ENCODE peak calls at places on chromosomes 7 and 10, in five cellular contexts. P is heart left ventricle, S is tibial nerve, D is A549, U is upper lobe of left lung. T is an unnamed sample.
A peak's percentile ranks its signal among the peaks of the same experiment; 100 is the strongest.

GRCh38 chr7:142323706-142324105 is 65.8 kb upstream of the PRSS58 start:
- DNase-seq in P (no peak), S (peak; percentile 18), D (peak; percentile 17), U (peak; percentile 25), T (no peak)

GRCh38 chr10:22623624-22624263 is 90.6 kb downstream of the PIP4K2A start:
- DNase-seq in P (no peak), S (no peak), D (no peak), U (no peak), T (no peak)

GRCh38 chr7:87934699-87935372 is 785 bp downstream of the ADAM22 start:
- DNase-seq in P (no peak), S (no peak), D (no peak), U (peak; percentile 77), T (no peak)

GRCh38 chr10:88783734-88784133 is 18.8 kb upstream of the LIPM start:
- DNase-seq in P (no peak), S (no peak), D (no peak), U (no peak), T (no peak)

GRCh38 chr10:76523215-76523614 is 1091.8 kb downstream of the LRMDA start:
- DNase-seq in P (no peak), S (no peak), D (no peak), U (no peak), T (no peak)

GRCh38 chr7:112550468-112551060 is 69.8 kb downstream of the LSMEM1 start:
- DNase-seq in P (no peak), S (peak; percentile 73), D (peak; percentile 34), U (no peak), T (no peak)

GRCh38 chr7:82029236-82029635 is 259.4 kb upstream of the HGF start:
- DNase-seq in P (no peak), S (no peak), D (no peak), U (no peak), T (no peak)

GRCh38 chr10:98033515-98033914 is 3.1 kb upstream of the CRTAC1 start:
- DNase-seq in P (no peak), S (no peak), D (no peak), U (no peak), T (no peak)

GRCh38 chr7:47345754-47346377 is 236.0 kb downstream of the TNS3 start:
- DNase-seq in P (no peak), S (no peak), D (no peak), U (no peak), T (no peak)

GRCh38 chr10:129769381-129770116 is 194.5 kb downstream of the EBF3 start:
- DNase-seq in P (no peak), S (no peak), D (no peak), U (no peak), T (no peak)

GRCh38 chr7:111732923-111733322 is 170.6 kb upstream of the IMMP2L start:
- DNase-seq in P (no peak), S (no peak), D (no peak), U (no peak), T (no peak)

GRCh38 chr7:152145853-152146466 is 120.5 kb downstream of the GALNT11 start:
- DNase-seq in P (no peak), S (peak; percentile 35), D (peak; percentile 32), U (no peak), T (no peak)

GRCh38 chr7:156012412-156012811 is 200.1 kb upstream of the SHH start:
- DNase-seq in P (no peak), S (no peak), D (no peak), U (no peak), T (no peak)

DNA sequence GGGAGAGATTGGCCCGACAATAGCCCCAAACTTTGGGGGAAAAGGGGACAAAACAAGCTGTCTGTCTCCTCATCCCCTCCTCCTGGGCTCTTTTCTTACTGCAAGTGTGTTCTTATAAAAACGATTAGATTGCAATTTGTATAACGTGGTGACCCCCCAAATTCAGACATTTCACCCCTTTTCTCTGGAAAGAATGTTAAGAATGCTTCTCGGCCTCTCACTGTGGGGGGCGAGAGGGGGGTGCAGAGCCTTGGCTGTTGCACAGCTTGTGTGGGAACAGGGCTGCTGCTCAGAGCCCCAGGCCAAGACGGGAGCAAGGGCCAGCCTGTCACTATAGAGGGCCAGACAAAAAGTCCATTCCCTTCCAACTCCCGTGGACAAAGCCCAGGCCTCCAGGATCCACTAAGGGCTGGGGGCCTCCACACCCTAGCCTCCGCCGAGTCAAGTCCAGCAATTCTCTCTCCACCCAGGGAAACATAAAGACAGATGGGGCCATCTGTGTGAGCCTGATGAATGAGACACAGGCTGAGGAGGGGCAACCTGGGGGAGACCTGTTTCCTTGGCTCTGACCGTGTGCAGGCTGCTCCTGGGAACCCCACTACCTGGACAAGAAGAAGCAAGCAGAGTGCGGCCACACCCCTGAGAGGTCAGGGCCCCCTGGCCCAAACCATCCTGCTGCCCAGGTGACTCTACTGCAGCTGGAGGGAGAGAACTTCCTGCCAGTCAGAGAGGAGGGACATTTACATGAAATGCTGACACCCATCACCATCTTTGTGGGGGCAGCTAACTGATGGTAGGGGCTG is 27.0 kb downstream of the DPCD start:
- DNase-seq in P (no peak), S (no peak), D (no peak), U (no peak), T (no peak)
- TF ChIP-seq CTCF in P (no peak), S (no peak), D (no peak), U (no peak), T (no peak)

GRCh38 chr10:48364659-48365405 is 58.4 kb downstream of the MAPK8 start:
- DNase-seq in P (no peak), S (peak; percentile 5), D (no peak), U (no peak), T (no peak)
- TF ChIP-seq POLR2A in P (no peak), S (no peak), D (no peak), U (no peak), T (no peak)

GRCh38 chr7:74063223-74063641 is 20.4 kb upstream of the LIMK1 start:
- DNase-seq in P (no peak), S (no peak), D (no peak), U (peak; percentile 88), T (no peak)
- H3K27ac ChIP-seq in P (no peak overlapping the region), S (peak overlapping the region; percentile 95), D (no peak overlapping the region), U (no peak overlapping the region), T (peak overlapping the region; percentile 32)

DNA sequence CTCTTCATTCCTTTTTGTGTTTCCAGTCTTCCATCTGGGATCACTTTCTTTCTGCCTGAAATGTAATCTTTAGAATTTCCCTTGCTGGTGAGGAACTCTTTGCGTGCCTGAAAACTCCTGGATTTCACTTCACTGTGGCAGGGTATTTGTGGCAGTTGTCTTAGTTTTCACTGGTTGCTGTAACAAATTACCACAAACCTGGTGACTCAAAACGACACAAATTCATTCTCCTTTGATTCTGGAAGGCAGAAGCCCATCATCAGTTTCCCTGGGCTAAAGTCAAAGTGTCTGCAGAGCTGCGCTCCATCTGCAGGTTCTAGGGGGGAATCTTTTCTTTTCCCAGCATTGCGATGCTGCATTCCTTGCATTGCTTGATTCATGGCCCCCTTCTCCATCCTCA is 109.3 kb downstream of the RBM20 start:
- DNase-seq in P (no peak), S (no peak), D (no peak), U (no peak), T (no peak)
- TF ChIP-seq CTCF in P (no peak), S (no peak), D (no peak), U (no peak), T (no peak)

GRCh38 chr7:129851810-129852209 is 101.0 kb downstream of the UBE2H start:
- DNase-seq in P (no peak), S (no peak), D (no peak), U (no peak), T (no peak)
- TF ChIP-seq POLR2A in P (no peak), S (no peak), D (no peak), U (no peak), T (no peak)

GRCh38 chr7:20352573-20353304 is 22.0 kb downstream of the ITGB8 start:
- DNase-seq in P (no peak), S (no peak), D (peak; percentile 85), U (no peak), T (no peak)
- H3K27ac ChIP-seq in P (no peak overlapping the region), S (peak overlapping the region; percentile 87), D (peak overlapping the region; percentile 74), U (no peak overlapping the region), T (peak overlapping the region; percentile 86)

DNA sequence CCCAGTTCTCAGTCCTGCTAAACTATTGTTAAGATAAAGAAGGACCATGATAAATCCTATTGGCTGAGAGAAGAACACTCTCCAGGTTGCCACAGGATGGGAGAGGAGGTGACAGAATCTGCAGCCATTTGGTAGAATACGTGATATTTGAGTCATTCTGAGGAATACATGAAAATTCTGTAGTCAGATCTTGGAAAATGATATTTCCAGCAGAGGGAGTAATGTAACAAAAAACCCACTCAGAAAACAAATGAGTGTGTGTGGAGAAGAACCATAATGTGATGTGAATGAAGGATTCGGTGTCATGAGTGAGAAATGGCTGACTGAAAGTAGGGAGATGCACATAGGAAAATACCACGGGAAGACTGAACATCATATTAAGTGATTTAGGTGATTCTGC is 128.5 kb upstream of the PFKP start:
- DNase-seq in P (no peak), S (no peak), D (no peak), U (no peak), T (no peak)
- TF ChIP-seq CTCF in P (peak; percentile 30), S (no peak), D (peak; percentile 51), U (no peak), T (no peak)

DNA sequence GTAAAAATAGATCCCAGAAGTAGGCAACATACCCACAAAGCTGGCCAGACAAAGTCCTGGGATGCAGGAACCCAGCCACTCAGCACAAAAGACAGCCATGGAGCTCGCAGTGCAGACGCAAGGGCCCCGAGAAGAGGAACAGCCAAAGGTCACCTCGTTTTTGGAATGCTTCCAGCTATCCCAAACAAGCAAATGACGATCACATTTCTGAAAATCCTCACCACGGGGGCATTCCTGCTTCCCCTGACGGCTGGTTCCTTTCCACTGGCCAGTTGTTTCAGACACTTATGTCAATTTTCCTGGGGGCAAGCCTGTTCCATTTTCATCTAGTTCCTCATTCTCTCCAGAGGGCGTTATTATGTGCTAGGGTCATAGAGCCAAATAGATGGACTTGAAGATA is 21.3 kb upstream of the IKZF1 start:
- DNase-seq in P (peak; percentile 27), S (no peak), D (no peak), U (no peak), T (no peak)
- TF ChIP-seq POLR2A in P (no peak), S (no peak), D (no peak), U (no peak), T (no peak)

GRCh38 chr7:22639400-22639799 is 87.6 kb upstream of the IL6 start:
- DNase-seq in P (no peak), S (no peak), D (no peak), U (no peak), T (no peak)
- H3K27ac ChIP-seq in P (no peak overlapping the region), S (no peak overlapping the region), D (no peak overlapping the region), U (no peak overlapping the region), T (no peak overlapping the region)